ENCODE peak calls at places on chromosomes 4 and X, in six cellular contexts. One of them, this sample, is unnamed.

GRCh38 chr4:156718226-156718625 is 253.4 kb downstream of the PDGFC start:
- DNase-seq in AG10803: peak
- DNase-seq in H9: no peak
- DNase-seq in cardiac fibroblast: no peak
- DNase-seq in suprapubic skin: no peak
- DNase-seq in fibroblast of the aortic adventitia: no peak
- DNase-seq in this sample: no peak

GRCh38 chrX:18994713-18995112 is 10.8 kb upstream of the PHKA2 start:
- DNase-seq in AG10803: peak
- DNase-seq in suprapubic skin: no peak
- DNase-seq in H9: no peak
- DNase-seq in cardiac fibroblast: peak
- DNase-seq in fibroblast of the aortic adventitia: peak
- DNase-seq in this sample: peak

GRCh38 chr4:1369484-1370079 is 22.6 kb downstream of the UVSSA start:
- DNase-seq in AG10803: no peak
- DNase-seq in suprapubic skin: no peak
- DNase-seq in fibroblast of the aortic adventitia: no peak
- DNase-seq in H9: no peak
- DNase-seq in cardiac fibroblast: no peak
- DNase-seq in this sample: no peak

GRCh38 chrX:14504960-14505538 is 24.3 kb upstream of the GLRA2 start:
- DNase-seq in H9: no peak
- DNase-seq in cardiac fibroblast: no peak
- DNase-seq in suprapubic skin: no peak
- DNase-seq in fibroblast of the aortic adventitia: no peak
- DNase-seq in AG10803: no peak
- DNase-seq in this sample: no peak

GRCh38 chr4:8171941-8172924 is 13.6 kb upstream of the ABLIM2 start:
- DNase-seq in fibroblast of the aortic adventitia: no peak
- DNase-seq in H9: no peak
- DNase-seq in AG10803: no peak
- DNase-seq in suprapubic skin: no peak
- DNase-seq in cardiac fibroblast: no peak
- DNase-seq in this sample: no peak

GRCh38 chr4:85024671-85025070 is 58.2 kb upstream of the WDFY3 start:
- DNase-seq in suprapubic skin: no peak
- DNase-seq in AG10803: no peak
- DNase-seq in H9: no peak
- DNase-seq in cardiac fibroblast: no peak
- DNase-seq in fibroblast of the aortic adventitia: no peak
- DNase-seq in this sample: no peak

GRCh38 chrX:41276661-41277506 is 57.1 kb upstream of the DDX3X start:
- DNase-seq in suprapubic skin: no peak
- DNase-seq in AG10803: no peak
- DNase-seq in H9: peak
- DNase-seq in fibroblast of the aortic adventitia: no peak
- DNase-seq in cardiac fibroblast: no peak
- DNase-seq in this sample: no peak

GRCh38 chrX:27463187-27463586 is at the start of gene PPP4R3C:
- DNase-seq in cardiac fibroblast: no peak
- DNase-seq in suprapubic skin: no peak
- DNase-seq in H9: no peak
- DNase-seq in fibroblast of the aortic adventitia: no peak
- DNase-seq in AG10803: no peak
- DNase-seq in this sample: no peak

GRCh38 chrX:68867458-68868166 is 38.8 kb downstream of the EFNB1 start:
- DNase-seq in H9: no peak
- DNase-seq in fibroblast of the aortic adventitia: no peak
- DNase-seq in suprapubic skin: no peak
- DNase-seq in AG10803: no peak
- DNase-seq in cardiac fibroblast: peak
- DNase-seq in this sample: no peak

GRCh38 chr4:47535567-47536147 is 50.6 kb downstream of the ATP10D start:
- DNase-seq in AG10803: no peak
- DNase-seq in H9: no peak
- DNase-seq in suprapubic skin: no peak
- DNase-seq in cardiac fibroblast: no peak
- DNase-seq in fibroblast of the aortic adventitia: no peak
- DNase-seq in this sample: no peak

GRCh38 chr4:78809928-78810835 is 34.0 kb downstream of the BMP2K start:
- DNase-seq in AG10803: no peak
- DNase-seq in suprapubic skin: no peak
- DNase-seq in cardiac fibroblast: no peak
- DNase-seq in H9: no peak
- DNase-seq in fibroblast of the aortic adventitia: no peak
- DNase-seq in this sample: no peak

GRCh38 chrX:20623448-20623847 is 356.7 kb upstream of the RPS6KA3 start:
- DNase-seq in fibroblast of the aortic adventitia: no peak
- DNase-seq in suprapubic skin: no peak
- DNase-seq in AG10803: no peak
- DNase-seq in H9: no peak
- DNase-seq in cardiac fibroblast: no peak
- DNase-seq in this sample: peak

GRCh38 chrX:105975382-105975781 is 63.1 kb downstream of the SERPINA7 start:
- DNase-seq in AG10803: no peak
- DNase-seq in H9: no peak
- DNase-seq in fibroblast of the aortic adventitia: peak
- DNase-seq in suprapubic skin: no peak
- DNase-seq in cardiac fibroblast: peak
- DNase-seq in this sample: peak

GRCh38 chr4:121876976-121877773 is 6.9 kb upstream of the BBS7 start:
- DNase-seq in fibroblast of the aortic adventitia: no peak
- DNase-seq in H9: no peak
- DNase-seq in suprapubic skin: no peak
- DNase-seq in cardiac fibroblast: no peak
- DNase-seq in AG10803: no peak
- DNase-seq in this sample: no peak

GRCh38 chrX:46485897-46486296 is 59.3 kb downstream of the ZNF674 start:
- DNase-seq in fibroblast of the aortic adventitia: no peak
- DNase-seq in H9: peak
- DNase-seq in cardiac fibroblast: no peak
- DNase-seq in AG10803: no peak
- DNase-seq in suprapubic skin: no peak
- DNase-seq in this sample: no peak

GRCh38 chr4:153792007-153792892 is 3.4 kb upstream of the SFRP2 start:
- DNase-seq in fibroblast of the aortic adventitia: peak
- DNase-seq in suprapubic skin: no peak
- DNase-seq in H9: peak
- DNase-seq in AG10803: peak
- DNase-seq in cardiac fibroblast: peak
- DNase-seq in this sample: peak

GRCh38 chr4:95107004-95107403 is 349.2 kb downstream of the BMPR1B start:
- DNase-seq in AG10803: no peak
- DNase-seq in fibroblast of the aortic adventitia: no peak
- DNase-seq in H9: no peak
- DNase-seq in suprapubic skin: no peak
- DNase-seq in cardiac fibroblast: no peak
- DNase-seq in this sample: no peak

GRCh38 chr4:37453361-37454262 is 209.1 kb downstream of the NWD2 start:
- DNase-seq in AG10803: no peak
- DNase-seq in H9: peak
- DNase-seq in cardiac fibroblast: peak
- DNase-seq in suprapubic skin: no peak
- DNase-seq in fibroblast of the aortic adventitia: peak
- DNase-seq in this sample: peak

GRCh38 chr4:95388911-95389310 is 159.9 kb downstream of the UNC5C start:
- DNase-seq in fibroblast of the aortic adventitia: no peak
- DNase-seq in H9: no peak
- DNase-seq in cardiac fibroblast: no peak
- DNase-seq in AG10803: no peak
- DNase-seq in suprapubic skin: no peak
- DNase-seq in this sample: no peak

GRCh38 chrX:47958943-47959342 is 44.8 kb downstream of the ZNF182 start:
- DNase-seq in AG10803: no peak
- DNase-seq in suprapubic skin: no peak
- DNase-seq in cardiac fibroblast: peak
- DNase-seq in H9: peak
- DNase-seq in fibroblast of the aortic adventitia: no peak
- DNase-seq in this sample: peak

GRCh38 chrX:18617351-18617750 is 54.6 kb downstream of the RS1 start:
- DNase-seq in H9: no peak
- DNase-seq in fibroblast of the aortic adventitia: peak
- DNase-seq in cardiac fibroblast: peak
- DNase-seq in suprapubic skin: no peak
- DNase-seq in AG10803: peak
- DNase-seq in this sample: peak

GRCh38 chr4:111404673-111405072 is 740.6 kb upstream of the FAM241A start:
- DNase-seq in AG10803: peak
- DNase-seq in cardiac fibroblast: no peak
- DNase-seq in H9: no peak
- DNase-seq in fibroblast of the aortic adventitia: no peak
- DNase-seq in suprapubic skin: no peak
- DNase-seq in this sample: no peak

GRCh38 chr4:8290701-8290970 is 21.1 kb downstream of the HTRA3 start:
- DNase-seq in fibroblast of the aortic adventitia: no peak
- DNase-seq in cardiac fibroblast: no peak
- DNase-seq in AG10803: no peak
- DNase-seq in H9: no peak
- DNase-seq in suprapubic skin: peak
- DNase-seq in this sample: no peak

GRCh38 chr4:128819082-128819742 is 9.7 kb downstream of the JADE1 start:
- DNase-seq in AG10803: no peak
- DNase-seq in cardiac fibroblast: no peak
- DNase-seq in fibroblast of the aortic adventitia: no peak
- DNase-seq in H9: no peak
- DNase-seq in suprapubic skin: no peak
- DNase-seq in this sample: no peak

GRCh38 chr4:144820115-144820514 is 174.2 kb downstream of the HHIP start:
- DNase-seq in AG10803: peak
- DNase-seq in cardiac fibroblast: peak
- DNase-seq in suprapubic skin: no peak
- DNase-seq in fibroblast of the aortic adventitia: peak
- DNase-seq in H9: no peak
- DNase-seq in this sample: no peak

GRCh38 chr4:182795446-182796238 is 121.5 kb downstream of the DCTD start:
- DNase-seq in fibroblast of the aortic adventitia: no peak
- DNase-seq in H9: no peak
- DNase-seq in AG10803: no peak
- DNase-seq in suprapubic skin: no peak
- DNase-seq in cardiac fibroblast: no peak
- DNase-seq in this sample: no peak

GRCh38 chr4:151147000-151147399 is 47.6 kb downstream of the RPS3A start:
- DNase-seq in fibroblast of the aortic adventitia: peak
- DNase-seq in cardiac fibroblast: peak
- DNase-seq in suprapubic skin: no peak
- DNase-seq in H9: no peak
- DNase-seq in AG10803: peak
- DNase-seq in this sample: peak

GRCh38 chrX:42678133-42678532 is 99.8 kb downstream of the PPP1R2C start:
- DNase-seq in AG10803: peak
- DNase-seq in H9: no peak
- DNase-seq in suprapubic skin: no peak
- DNase-seq in fibroblast of the aortic adventitia: peak
- DNase-seq in cardiac fibroblast: peak
- DNase-seq in this sample: peak

GRCh38 chr4:186240848-186241491 is 13.7 kb downstream of the KLKB1 start:
- DNase-seq in H9: no peak
- DNase-seq in AG10803: no peak
- DNase-seq in cardiac fibroblast: no peak
- DNase-seq in suprapubic skin: no peak
- DNase-seq in fibroblast of the aortic adventitia: no peak
- DNase-seq in this sample: no peak

GRCh38 chr4:174764105-174764729 is 64.8 kb downstream of the GLRA3 start:
- DNase-seq in H9: no peak
- DNase-seq in AG10803: peak
- DNase-seq in fibroblast of the aortic adventitia: peak
- DNase-seq in suprapubic skin: no peak
- DNase-seq in cardiac fibroblast: peak
- DNase-seq in this sample: peak

GRCh38 chrX:44482575-44482974 is 60.1 kb downstream of the FUNDC1 start:
- DNase-seq in H9: no peak
- DNase-seq in suprapubic skin: no peak
- DNase-seq in cardiac fibroblast: no peak
- DNase-seq in AG10803: no peak
- DNase-seq in fibroblast of the aortic adventitia: no peak
- DNase-seq in this sample: no peak
- TF ChIP-seq CTCF in H9: no peak
- TF ChIP-seq CTCF in suprapubic skin: no peak
- TF ChIP-seq CTCF in cardiac fibroblast: no peak
- TF ChIP-seq CTCF in AG10803: no peak
- TF ChIP-seq CTCF in fibroblast of the aortic adventitia: no peak
- TF ChIP-seq CTCF in this sample: no peak

GRCh38 chrX:119880552-119881437 is 9.2 kb downstream of the NDUFA1 start:
- DNase-seq in H9: peak
- DNase-seq in AG10803: peak
- DNase-seq in cardiac fibroblast: peak
- DNase-seq in suprapubic skin: no peak
- DNase-seq in fibroblast of the aortic adventitia: peak
- DNase-seq in this sample: peak

GRCh38 chrX:119878740-119879139 is 7.1 kb downstream of the NDUFA1 start:
- DNase-seq in cardiac fibroblast: no peak
- DNase-seq in suprapubic skin: no peak
- DNase-seq in H9: no peak
- DNase-seq in AG10803: no peak
- DNase-seq in fibroblast of the aortic adventitia: no peak
- DNase-seq in this sample: no peak

GRCh38 chrX:119885554-119886428 is 9.9 kb upstream of the AKAP14 start:
- DNase-seq in H9: no peak
- DNase-seq in AG10803: no peak
- DNase-seq in suprapubic skin: no peak
- DNase-seq in cardiac fibroblast: peak
- DNase-seq in fibroblast of the aortic adventitia: peak
- DNase-seq in this sample: peak

DNA sequence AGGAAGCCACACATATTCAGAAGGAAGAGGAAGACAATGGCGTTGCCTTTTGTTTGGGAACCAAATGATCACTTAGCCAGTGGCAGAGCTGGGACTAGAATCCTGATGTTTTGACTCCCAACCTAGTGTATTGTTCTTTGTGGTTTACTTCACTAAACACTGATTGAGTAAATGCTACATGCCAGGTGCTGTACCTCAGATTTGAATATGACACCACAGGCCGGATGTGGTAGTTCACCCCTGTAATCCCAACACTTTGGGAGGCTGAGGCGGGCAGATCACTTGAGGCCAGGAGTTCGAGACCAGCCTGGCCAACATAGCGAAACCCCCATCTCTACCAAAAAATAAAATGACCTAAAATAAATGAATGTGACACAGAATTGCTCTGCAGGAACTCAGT is 8.4 kb downstream of the NDUFA1 start:
- DNase-seq in AG10803: no peak
- DNase-seq in cardiac fibroblast: no peak
- DNase-seq in fibroblast of the aortic adventitia: no peak
- DNase-seq in H9: no peak
- DNase-seq in suprapubic skin: no peak
- DNase-seq in this sample: peak
- TF ChIP-seq CTCF in AG10803: no peak
- TF ChIP-seq CTCF in cardiac fibroblast: no peak
- TF ChIP-seq CTCF in fibroblast of the aortic adventitia: no peak
- TF ChIP-seq CTCF in H9: no peak
- TF ChIP-seq CTCF in suprapubic skin: no peak
- TF ChIP-seq CTCF in this sample: no peak

GRCh38 chr4:10593130-10593529 is 91.4 kb downstream of the CLNK start:
- DNase-seq in H9: peak
- DNase-seq in fibroblast of the aortic adventitia: no peak
- DNase-seq in suprapubic skin: no peak
- DNase-seq in cardiac fibroblast: no peak
- DNase-seq in AG10803: no peak
- DNase-seq in this sample: peak
- TF ChIP-seq CTCF in H9: peak
- TF ChIP-seq CTCF in fibroblast of the aortic adventitia: no peak
- TF ChIP-seq CTCF in suprapubic skin: no peak
- TF ChIP-seq CTCF in cardiac fibroblast: no peak
- TF ChIP-seq CTCF in AG10803: no peak
- TF ChIP-seq CTCF in this sample: no peak

GRCh38 chr4:139761461-139761860 is 95.8 kb downstream of the MGST2 start:
- DNase-seq in fibroblast of the aortic adventitia: no peak
- DNase-seq in suprapubic skin: peak
- DNase-seq in AG10803: peak
- DNase-seq in H9: no peak
- DNase-seq in cardiac fibroblast: no peak
- DNase-seq in this sample: peak
- TF ChIP-seq CTCF in fibroblast of the aortic adventitia: peak
- TF ChIP-seq CTCF in suprapubic skin: no peak
- TF ChIP-seq CTCF in AG10803: peak
- TF ChIP-seq CTCF in H9: peak
- TF ChIP-seq CTCF in cardiac fibroblast: peak
- TF ChIP-seq CTCF in this sample: no peak